ENCODE peak calls at places on chromosome 9, in ten cellular contexts. L is cardiac fibroblast, P is prostate gland, N is heart left ventricle, Y is sigmoid colon, H is pancreas, A is SK-N-SH, O is BJ, W is fibroblast of mammary gland, Z is IMR-90. I is an unnamed sample.

GRCh38 chr9:98248737-98249474 is 6.5 kb downstream of the TBC1D2 start:
- DNase-seq in L (peak), A (no peak), P (peak), W (peak), H (no peak), Z (peak), O (peak), N (peak), Y (peak), I (no peak)

GRCh38 chr9:99813739-99814138 is 7.9 kb upstream of the NR4A3 start:
- DNase-seq in H (no peak), L (no peak), Y (no peak), N (no peak), Z (no peak), P (no peak), W (no peak), O (no peak), A (no peak), I (no peak)

GRCh38 chr9:134852906-134853654 is 27.5 kb upstream of the FCN2 start:
- DNase-seq in W (no peak), Y (peak), Z (no peak), N (no peak), P (no peak), O (no peak), A (no peak), L (no peak), H (no peak), I (peak)

GRCh38 chr9:95313010-95313498 is 4.5 kb downstream of the FANCC start:
- DNase-seq in W (peak), O (no peak), P (peak), A (peak), Y (peak), L (peak), Z (peak), H (peak), N (peak), I (peak)

GRCh38 chr9:18485691-18486090 is 11.7 kb downstream of the ADAMTSL1 start:
- DNase-seq in P (no peak), W (peak), Y (no peak), O (no peak), N (no peak), Z (peak), H (no peak), A (no peak), L (peak), I (no peak)

GRCh38 chr9:108894225-108894997 is 32.3 kb downstream of the ACTL7A start:
- DNase-seq in Z (no peak), O (no peak), N (no peak), H (no peak), A (no peak), Y (no peak), W (no peak), P (no peak), L (no peak), I (no peak)

GRCh38 chr9:96565684-96566360 is 53.8 kb downstream of the CDC14B start:
- DNase-seq in Z (peak), H (no peak), L (peak), Y (no peak), N (no peak), O (no peak), A (no peak), P (no peak), W (peak), I (no peak)

GRCh38 chr9:96258967-96259366 is 43.0 kb downstream of the HSD17B3 start:
- DNase-seq in Z (no peak), A (no peak), L (no peak), W (no peak), H (no peak), Y (no peak), O (no peak), P (no peak), N (no peak), I (no peak)

GRCh38 chr9:13485068-13485596 is 205.6 kb upstream of the MPDZ start:
- DNase-seq in L (peak), Z (peak), A (no peak), N (peak), P (peak), Y (peak), W (peak), H (no peak), O (no peak), I (peak)

GRCh38 chr9:37840560-37841194 is 40.1 kb downstream of the DCAF10 start:
- DNase-seq in L (peak), Z (peak), A (no peak), H (no peak), O (peak), P (no peak), Y (no peak), W (peak), N (no peak), I (no peak)

GRCh38 chr9:6897831-6898230 is 140.1 kb downstream of the KDM4C start:
- DNase-seq in Y (no peak), P (no peak), H (no peak), A (no peak), O (no peak), L (no peak), W (no peak), N (no peak), Z (no peak), I (no peak)

GRCh38 chr9:98374385-98375051 is 119.1 kb upstream of the TBC1D2 start:
- DNase-seq in H (peak), Y (no peak), A (no peak), P (no peak), O (peak), W (peak), Z (peak), N (no peak), L (peak), I (no peak)

GRCh38 chr9:91258448-91258847 is 103.3 kb downstream of the AUH start:
- DNase-seq in N (no peak), A (no peak), H (no peak), L (no peak), Z (no peak), O (no peak), W (no peak), P (no peak), Y (no peak), I (no peak)

GRCh38 chr9:108761530-108762347 is 94.0 kb downstream of the ACTL7B start:
- DNase-seq in Z (peak), W (peak), H (peak), L (peak), O (no peak), N (peak), P (peak), A (peak), Y (peak), I (peak)

GRCh38 chr9:79686381-79687130 is 114.8 kb downstream of the TLE4 start:
- DNase-seq in W (peak), H (no peak), Y (no peak), O (peak), L (peak), P (no peak), N (no peak), Z (peak), A (no peak), I (no peak)

GRCh38 chr9:125432715-125433385 is 171.2 kb downstream of the GAPVD1 start:
- DNase-seq in W (no peak), H (no peak), Y (peak), P (no peak), N (no peak), Z (no peak), O (no peak), L (no peak), A (no peak), I (no peak)

GRCh38 chr9:133375724-133376654 is at the start of the genes STKLD1 and SURF4:
- DNase-seq in Z (peak), A (peak), W (peak), L (peak), Y (peak), P (peak), H (peak), O (peak), N (peak), I (peak)

GRCh38 chr9:35903049-35903448 is 3.0 kb upstream of the HRCT1 start:
- DNase-seq in Z (peak), N (no peak), W (peak), A (peak), P (peak), L (peak), H (no peak), O (no peak), Y (no peak), I (no peak)
- TF ChIP-seq CTCF in Z (peak), N (peak), W (peak), A (peak), P (peak), L (peak), H (peak), O (peak), Y (peak), I (peak)

DNA sequence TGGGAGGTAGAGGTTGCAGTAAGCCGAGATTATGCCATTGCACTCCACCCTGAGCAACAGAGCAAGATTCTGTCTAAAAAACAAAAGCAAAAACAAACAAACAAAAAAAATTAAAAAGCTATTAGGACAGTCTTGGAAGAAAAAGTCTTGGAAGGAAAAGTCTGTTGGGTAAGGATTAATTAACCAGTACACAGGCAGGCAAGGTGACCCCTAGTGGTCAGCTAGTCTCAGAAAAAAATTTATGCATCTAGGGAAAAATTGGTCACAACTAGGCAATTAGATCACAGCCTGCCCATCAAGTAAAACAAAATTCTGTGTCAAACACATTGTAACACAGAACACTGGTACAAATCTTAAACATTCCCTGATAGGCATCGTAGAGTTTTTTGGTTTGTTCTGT is 6.7 kb upstream of the ANKRD18B start:
- DNase-seq in P (no peak), H (peak), Z (peak), A (peak), W (peak), O (no peak), N (no peak), Y (no peak), L (peak), I (no peak)
- TF ChIP-seq CTCF in P (peak), H (peak), Z (peak), A (peak), W (peak), O (peak), N (peak), Y (peak), L (peak), I (no peak)

GRCh38 chr9:32251539-32251938 is 132.9 kb upstream of the ACO1 start:
- DNase-seq in P (peak), Z (peak), H (peak), W (peak), A (peak), N (no peak), L (peak), O (no peak), Y (peak), I (peak)

GRCh38 chr9:32248189-32248712 is 136.2 kb upstream of the ACO1 start:
- DNase-seq in H (no peak), W (no peak), L (no peak), N (no peak), Y (no peak), Z (no peak), A (no peak), P (no peak), O (no peak), I (no peak)

GRCh38 chr9:32247173-32247572 is 137.3 kb upstream of the ACO1 start:
- DNase-seq in P (no peak), A (no peak), Y (no peak), W (no peak), N (no peak), L (no peak), Z (no peak), O (no peak), H (no peak), I (no peak)
- TF ChIP-seq CTCF in P (no peak), A (no peak), Y (no peak), W (no peak), N (no peak), L (no peak), Z (no peak), O (no peak), H (no peak), I (no peak)

DNA sequence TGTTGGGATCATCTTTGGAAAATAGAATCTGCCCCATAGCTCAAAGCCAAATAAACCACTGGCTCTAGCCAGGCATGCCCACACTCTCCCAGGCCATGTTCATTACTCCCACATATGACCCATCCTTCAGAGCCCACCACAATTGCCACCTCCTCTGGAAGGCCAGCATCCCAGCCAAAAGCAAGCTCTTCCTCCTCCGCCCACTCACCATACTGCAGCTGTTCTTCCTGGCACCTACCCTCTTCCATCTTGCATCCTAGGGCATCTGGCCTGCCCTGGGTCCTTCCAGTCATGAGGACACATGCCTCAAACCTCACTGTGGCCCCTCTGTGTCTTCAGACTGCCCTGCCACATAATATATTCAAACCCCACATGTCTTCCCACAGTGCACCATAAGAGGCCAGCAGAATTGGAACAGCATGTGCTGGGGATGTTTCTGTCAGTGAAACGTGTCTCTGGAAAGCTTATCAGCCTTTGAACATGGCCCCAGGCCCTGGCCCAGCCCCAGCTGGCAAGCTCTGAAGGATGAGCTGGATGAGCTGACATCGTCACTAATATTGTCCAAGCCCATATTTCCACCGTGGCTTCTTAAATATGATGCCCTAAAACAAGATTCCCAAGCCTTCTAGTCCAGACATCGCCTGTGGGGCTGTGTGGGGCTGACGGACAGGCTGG is 230.8 kb downstream of the AGTPBP1 start:
- DNase-seq in W (no peak), P (no peak), H (no peak), O (no peak), N (no peak), Z (no peak), A (peak), Y (no peak), L (no peak), I (no peak)
- TF ChIP-seq CTCF in W (no peak), P (no peak), H (no peak), O (no peak), N (no peak), Z (no peak), A (no peak), Y (no peak), L (no peak), I (no peak)

DNA sequence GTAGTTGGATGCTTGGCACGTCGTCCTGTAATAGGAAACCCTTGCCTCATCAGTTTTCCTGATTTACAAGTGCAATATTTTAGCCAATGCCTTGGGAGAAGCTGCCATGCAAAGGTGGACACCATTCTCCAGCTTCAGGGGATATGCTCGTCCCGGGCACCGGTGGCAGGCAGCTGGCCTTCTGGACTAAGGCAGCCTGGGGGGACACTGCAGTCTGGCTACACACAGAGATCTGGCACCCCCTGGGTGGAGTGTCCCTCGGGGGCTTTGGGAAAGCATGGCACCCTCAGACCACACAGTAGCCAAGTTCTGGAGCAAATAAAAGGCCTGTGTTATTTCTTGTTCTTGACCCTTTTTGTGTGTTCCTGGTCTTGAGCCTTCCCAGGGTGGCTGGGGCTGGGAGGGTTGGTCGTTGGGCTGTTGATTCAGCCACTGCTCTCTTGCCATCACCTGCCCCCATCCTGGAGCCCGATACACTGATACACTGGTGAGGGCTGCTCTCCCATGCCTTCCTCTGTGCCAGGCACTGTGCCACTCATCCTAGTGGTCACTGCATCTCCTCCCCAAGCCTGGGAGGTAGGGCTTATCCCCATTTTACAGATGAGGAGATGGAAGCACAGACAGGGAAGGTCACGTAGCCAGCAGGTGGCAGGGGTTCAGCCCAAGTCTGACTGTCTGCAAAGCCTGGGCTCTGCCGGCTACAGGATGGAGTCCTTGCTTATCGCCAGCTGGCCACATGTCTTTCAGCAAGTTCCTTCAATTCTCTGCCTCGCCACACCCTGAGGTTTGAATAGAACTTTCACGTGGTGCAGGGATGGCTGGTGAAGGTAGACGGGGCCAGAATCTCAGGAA is 134.1 kb downstream of the RGS3 start:
- DNase-seq in Z (no peak), N (no peak), A (no peak), L (no peak), H (no peak), Y (peak), P (no peak), W (no peak), O (no peak), I (no peak)
- TF ChIP-seq CTCF in Z (peak), N (peak), A (no peak), L (no peak), H (no peak), Y (no peak), P (no peak), W (no peak), O (no peak), I (no peak)

DNA sequence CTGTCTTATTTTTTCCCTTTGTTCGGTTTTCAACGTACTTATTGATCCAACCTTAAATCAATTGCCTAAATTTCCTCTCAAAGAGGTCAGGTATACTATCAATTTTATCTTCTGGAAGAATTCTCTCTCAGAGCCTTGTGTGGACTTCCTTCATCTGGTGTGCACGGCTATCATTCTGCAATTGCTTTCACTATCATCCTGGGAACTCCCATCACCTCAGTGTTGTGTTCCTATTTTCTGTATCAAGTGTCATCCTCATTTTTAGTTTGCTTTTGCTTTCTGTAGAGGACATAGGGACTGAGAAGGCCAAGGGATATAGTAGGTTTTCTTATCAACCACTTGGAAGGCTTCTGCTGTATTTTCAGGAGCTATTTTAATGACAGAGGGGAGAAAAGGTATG is 11.3 kb downstream of the STOM start:
- DNase-seq in O (no peak), Y (no peak), W (no peak), P (no peak), A (no peak), L (no peak), H (no peak), N (no peak), Z (no peak), I (no peak)
- TF ChIP-seq CTCF in O (no peak), Y (no peak), W (no peak), P (no peak), A (no peak), L (no peak), H (no peak), N (no peak), Z (no peak), I (no peak)

GRCh38 chr9:89564257-89564878 is 40.4 kb upstream of the GADD45G start:
- DNase-seq in L (peak), Y (no peak), N (no peak), H (no peak), Z (no peak), O (no peak), W (no peak), A (peak), P (no peak), I (no peak)
- TF ChIP-seq CTCF in L (peak), Y (no peak), N (no peak), H (no peak), Z (no peak), O (no peak), W (no peak), A (no peak), P (no peak), I (no peak)

GRCh38 chr9:69016366-69017096 is 2.6 kb upstream of the PRKACG start:
- DNase-seq in P (no peak), A (no peak), H (no peak), L (no peak), W (no peak), N (no peak), Z (no peak), O (no peak), Y (no peak), I (no peak)

GRCh38 chr9:69023650-69024049 is 9.7 kb upstream of the PRKACG start:
- DNase-seq in W (no peak), A (no peak), O (no peak), H (peak), N (no peak), L (no peak), Z (no peak), P (peak), Y (no peak), I (no peak)

GRCh38 chr9:69018688-69019087 is 4.8 kb upstream of the PRKACG start:
- DNase-seq in A (no peak), W (no peak), Z (no peak), L (no peak), N (no peak), O (no peak), H (no peak), Y (no peak), P (no peak), I (no peak)

GRCh38 chr9:69020746-69021145 is 6.8 kb upstream of the PRKACG start:
- DNase-seq in P (no peak), H (no peak), Y (no peak), L (no peak), O (no peak), A (no peak), Z (no peak), W (no peak), N (no peak), I (no peak)

GRCh38 chr9:69019808-69020207 is 5.9 kb upstream of the PRKACG start:
- DNase-seq in W (no peak), O (no peak), Z (no peak), L (no peak), P (no peak), H (no peak), N (no peak), A (no peak), Y (no peak), I (no peak)
- TF ChIP-seq CTCF in W (no peak), O (no peak), Z (no peak), L (no peak), P (no peak), H (no peak), N (no peak), A (no peak), Y (no peak), I (no peak)

GRCh38 chr9:93862877-93863545 is 92.1 kb downstream of the BARX1 start:
- DNase-seq in A (no peak), H (no peak), W (no peak), P (no peak), Z (no peak), Y (no peak), L (no peak), N (no peak), O (no peak), I (no peak)

GRCh38 chr9:93860694-93861658 is 94.2 kb downstream of the BARX1 start:
- DNase-seq in P (no peak), Y (no peak), W (no peak), A (peak), Z (no peak), O (no peak), H (no peak), L (no peak), N (no peak), I (no peak)

GRCh38 chr9:93864029-93864428 is 91.1 kb downstream of the BARX1 start:
- DNase-seq in W (no peak), Z (no peak), A (no peak), Y (no peak), P (no peak), L (no peak), N (no peak), O (no peak), H (no peak), I (no peak)

GRCh38 chr9:93859431-93860215 is 95.5 kb downstream of the BARX1 start:
- DNase-seq in N (no peak), H (no peak), P (no peak), A (peak), W (no peak), Y (no peak), O (no peak), L (no peak), Z (no peak), I (no peak)

DNA sequence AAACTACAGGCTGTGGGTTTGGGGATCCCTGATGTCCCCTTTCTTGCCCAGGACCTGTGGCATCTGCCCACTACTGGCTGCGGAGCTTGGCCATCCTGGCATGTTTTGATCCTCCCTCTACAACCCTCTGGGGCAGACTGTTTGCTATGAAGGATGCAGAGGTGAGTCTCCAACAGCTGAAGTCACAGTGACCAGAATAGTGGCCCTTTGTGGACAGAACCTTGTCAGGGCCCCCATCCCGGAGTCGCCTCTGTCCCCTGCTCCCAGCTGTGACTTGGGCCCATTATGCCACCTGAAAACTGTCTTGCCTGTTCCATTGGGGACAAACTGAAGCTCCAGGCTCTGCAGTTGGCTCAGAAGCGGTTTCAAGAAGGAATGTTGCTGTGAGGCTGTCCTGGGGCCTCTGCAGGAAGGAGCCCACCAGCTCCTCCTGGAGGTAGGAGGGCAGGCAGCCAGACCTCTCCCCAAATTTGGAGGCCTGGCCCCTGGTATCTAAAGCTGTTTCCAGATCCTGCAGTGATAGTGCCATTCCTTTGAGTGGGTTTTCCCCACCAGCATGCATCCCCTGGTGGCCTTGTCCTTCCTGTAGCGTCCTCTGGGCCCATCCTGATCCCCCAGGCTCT is 93.3 kb downstream of the BARX1 start:
- DNase-seq in H (no peak), Y (no peak), L (no peak), P (no peak), W (no peak), A (peak), O (no peak), Z (no peak), N (no peak), I (no peak)
- TF ChIP-seq CTCF in H (no peak), Y (no peak), L (no peak), P (no peak), W (no peak), A (no peak), O (no peak), Z (no peak), N (no peak), I (no peak)

I was measured in ovary.